ENCODE peak calls at places on chromosomes 13 and 19, in nine cellular contexts. Y is A549, B is GM23338, K is HL-60, T is HCT116, N is GM12878, Z is HepG2, P is K562, G is SK-N-SH. I is an unnamed sample.

GRCh38 chr19:16266586-16266942 is 58.1 kb upstream of the KLF2 start:
- DNase-seq in Y (no peak), B (no peak), K (no peak), T (no peak), N (no peak), Z (no peak), P (no peak), G (no peak), I (no peak)

GRCh38 chr13:77584111-77584510 is 48.6 kb downstream of the SCEL start:
- DNase-seq in Y (no peak), B (no peak), K (no peak), T (no peak), N (no peak), Z (no peak), P (no peak), G (no peak), I (no peak)

GRCh38 chr13:103178986-103179695 is 112.9 kb upstream of the SLC10A2 start:
- DNase-seq in Y (no peak), B (no peak), K (no peak), T (no peak), N (peak), Z (no peak), P (no peak), G (no peak), I (no peak)

GRCh38 chr19:38766276-38767047 is 6.9 kb downstream of the LGALS7 start:
- DNase-seq in Y (no peak), B (no peak), K (no peak), T (no peak), N (no peak), Z (no peak), P (no peak), G (no peak), I (no peak)

GRCh38 chr19:2016041-2016807 is 710 bp upstream of the BTBD2 start:
- DNase-seq in Y (peak), B (peak), K (peak), T (peak), N (peak), Z (peak), P (peak), G (peak), I (no peak)

GRCh38 chr19:36113895-36114762 is 546 bp downstream of the POLR2I start:
- DNase-seq in Y (peak), B (peak), K (no peak), T (no peak), N (no peak), Z (no peak), P (peak), G (peak), I (no peak)

GRCh38 chr13:26053418-26053980 is 1.7 kb upstream of the SHISA2 start:
- DNase-seq in Y (no peak), B (no peak), K (no peak), T (no peak), N (no peak), Z (no peak), P (no peak), G (no peak), I (no peak)

GRCh38 chr19:41175825-41176734 is 16.9 kb upstream of the CYP2S1 start:
- DNase-seq in Y (peak), B (peak), K (peak), T (peak), N (no peak), Z (peak), P (no peak), G (no peak), I (no peak)

GRCh38 chr19:14089662-14090508 is 666 bp downstream of the SAMD1 start:
- DNase-seq in Y (no peak), B (peak), K (no peak), T (no peak), N (no peak), Z (no peak), P (peak), G (peak), I (no peak)

GRCh38 chr13:47672982-47673670 is 327.9 kb downstream of the SUCLA2 start:
- DNase-seq in Y (no peak), B (no peak), K (peak), T (no peak), N (no peak), Z (no peak), P (no peak), G (peak), I (no peak)

GRCh38 chr19:54682306-54682705 is 19.5 kb downstream of the LILRB4 start:
- DNase-seq in Y (no peak), B (no peak), K (no peak), T (no peak), N (no peak), Z (no peak), P (no peak), G (no peak), I (no peak)

GRCh38 chr13:112142401-112142930 is 75.5 kb downstream of the SOX1 start:
- DNase-seq in Y (no peak), B (no peak), K (no peak), T (no peak), N (no peak), Z (no peak), P (no peak), G (no peak), I (no peak)

GRCh38 chr13:21218351-21219043 is 42.0 kb downstream of the MRPL57 start:
- DNase-seq in Y (no peak), B (no peak), K (peak), T (no peak), N (peak), Z (no peak), P (no peak), G (no peak), I (no peak)

GRCh38 chr13:102983496-102983895 is 82.7 kb downstream of the SLC10A2 start:
- DNase-seq in Y (no peak), B (no peak), K (no peak), T (no peak), N (no peak), Z (no peak), P (no peak), G (no peak), I (no peak)

GRCh38 chr13:21106089-21106488 is 44.7 kb upstream of the LATS2 start:
- DNase-seq in Y (no peak), B (no peak), K (no peak), T (no peak), N (no peak), Z (no peak), P (no peak), G (no peak), I (no peak)

GRCh38 chr19:52086481-52086880 is 9.1 kb downstream of the ZNF841 start:
- DNase-seq in Y (no peak), B (no peak), K (no peak), T (no peak), N (no peak), Z (no peak), P (no peak), G (no peak), I (no peak)

GRCh38 chr13:46355906-46356305 is 31.1 kb downstream of the RUBCNL start:
- DNase-seq in Y (no peak), B (no peak), K (no peak), T (no peak), N (no peak), Z (no peak), P (no peak), G (no peak), I (no peak)

GRCh38 chr19:46571495-46571894 is 29.6 kb upstream of the CALM3 start:
- DNase-seq in Y (peak), B (peak), K (no peak), T (peak), N (no peak), Z (peak), P (peak), G (peak), I (no peak)

GRCh38 chr13:28984825-28985224 is 164.7 kb downstream of the MTUS2 start:
- DNase-seq in Y (no peak), B (no peak), K (no peak), T (no peak), N (no peak), Z (no peak), P (no peak), G (no peak), I (no peak)

GRCh38 chr19:41701401-41702075 is 6.9 kb upstream of the CEACAM5 start:
- DNase-seq in Y (peak), B (peak), K (no peak), T (no peak), N (no peak), Z (no peak), P (no peak), G (no peak), I (no peak)

GRCh38 chr19:48681127-48681470 is 8.3 kb upstream of the NTN5 start:
- DNase-seq in Y (no peak), B (no peak), K (no peak), T (no peak), N (no peak), Z (no peak), P (peak), G (no peak), I (no peak)

GRCh38 chr13:109243311-109243951 is 543.0 kb downstream of the IRS2 start:
- DNase-seq in Y (peak), B (peak), K (no peak), T (peak), N (no peak), Z (no peak), P (peak), G (no peak), I (no peak)

GRCh38 chr19:7263521-7263920 is 30.7 kb downstream of the INSR start:
- DNase-seq in Y (no peak), B (no peak), K (no peak), T (no peak), N (no peak), Z (no peak), P (no peak), G (no peak), I (no peak)

GRCh38 chr19:58304748-58305064 is 471 bp upstream of the ERVK3-1 start:
- DNase-seq in Y (no peak), B (peak), K (no peak), T (no peak), N (no peak), Z (no peak), P (peak), G (no peak), I (no peak)

GRCh38 chr13:51834581-51835158 is 10.3 kb downstream of the TMEM272 start:
- DNase-seq in Y (no peak), B (no peak), K (no peak), T (no peak), N (no peak), Z (no peak), P (no peak), G (peak), I (no peak)
- TF ChIP-seq REST in Y (no peak), B (no peak), K (no peak), T (no peak), N (no peak), Z (no peak), P (no peak), G (no peak), I (no peak)

DNA sequence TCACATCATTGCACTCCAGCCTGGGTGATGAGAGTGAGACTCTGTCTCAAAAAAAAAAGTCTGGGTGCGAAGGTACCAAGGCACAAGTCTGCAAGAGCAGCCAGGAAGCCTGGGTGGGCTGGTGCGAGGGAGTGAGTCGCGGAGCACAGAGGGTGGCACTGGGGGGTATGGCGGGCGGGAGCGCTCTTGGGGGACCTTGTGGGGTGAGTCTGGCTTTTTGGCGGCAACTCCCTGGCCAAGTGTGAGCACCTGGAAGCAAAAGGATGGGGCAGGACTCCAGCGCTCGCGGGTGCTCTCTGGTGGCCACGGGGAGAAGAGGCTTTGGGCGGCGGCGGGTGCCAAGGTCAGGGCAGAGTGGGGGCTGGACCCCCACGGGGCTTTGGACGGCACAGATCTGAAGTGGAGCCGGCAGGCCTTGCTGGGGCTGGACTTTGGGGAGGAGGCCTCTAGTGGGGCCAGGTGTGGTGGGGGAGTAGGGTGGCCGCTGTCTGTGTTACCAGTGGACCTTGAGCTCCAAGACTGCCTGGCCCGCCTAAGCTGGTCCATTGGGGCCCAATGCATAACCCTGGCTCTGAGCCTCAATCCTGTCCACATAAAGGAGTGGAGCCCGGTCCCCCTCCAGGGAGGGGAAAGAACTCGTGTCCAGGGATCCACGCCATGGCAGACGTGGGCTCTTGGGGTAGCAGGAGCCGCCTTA is 1.6 kb downstream of the P2RY11 start:
- DNase-seq in Y (no peak), B (peak), K (no peak), T (no peak), N (no peak), Z (peak), P (peak), G (peak), I (no peak)
- H3K4me3 ChIP-seq in Y (no peak), B (no peak), K (no peak), T (no peak), N (peak), Z (no peak), P (no peak), G (no peak), I (no peak)

GRCh38 chr19:9528757-9529336 is 9.6 kb downstream of the ZNF426 start:
- DNase-seq in Y (no peak), B (peak), K (no peak), T (no peak), N (no peak), Z (no peak), P (no peak), G (no peak), I (no peak)
- TF ChIP-seq REST in Y (no peak), B (no peak), K (no peak), T (no peak), N (no peak), Z (no peak), P (no peak), G (no peak), I (no peak)

GRCh38 chr19:30154410-30154809 is 212.4 kb downstream of the URI1 start:
- DNase-seq in Y (no peak), B (no peak), K (no peak), T (no peak), N (no peak), Z (no peak), P (no peak), G (no peak), I (no peak)
- H3K4me3 ChIP-seq in Y (no peak), B (no peak), K (no peak), T (no peak), N (no peak), Z (no peak), P (no peak), G (no peak), I (no peak)

GRCh38 chr13:39527301-39527700 is 75.7 kb downstream of the LHFPL6 start:
- DNase-seq in Y (no peak), B (no peak), K (no peak), T (no peak), N (no peak), Z (no peak), P (no peak), G (no peak), I (no peak)

GRCh38 chr13:39536274-39536673 is 66.7 kb downstream of the LHFPL6 start:
- DNase-seq in Y (no peak), B (no peak), K (no peak), T (no peak), N (no peak), Z (no peak), P (no peak), G (no peak), I (no peak)

GRCh38 chr13:39527961-39528720 is 74.9 kb downstream of the LHFPL6 start:
- DNase-seq in Y (peak), B (no peak), K (no peak), T (peak), N (no peak), Z (no peak), P (no peak), G (peak), I (peak)

GRCh38 chr13:39530996-39531395 is 72.0 kb downstream of the LHFPL6 start:
- DNase-seq in Y (no peak), B (no peak), K (no peak), T (no peak), N (no peak), Z (no peak), P (no peak), G (no peak), I (no peak)

DNA sequence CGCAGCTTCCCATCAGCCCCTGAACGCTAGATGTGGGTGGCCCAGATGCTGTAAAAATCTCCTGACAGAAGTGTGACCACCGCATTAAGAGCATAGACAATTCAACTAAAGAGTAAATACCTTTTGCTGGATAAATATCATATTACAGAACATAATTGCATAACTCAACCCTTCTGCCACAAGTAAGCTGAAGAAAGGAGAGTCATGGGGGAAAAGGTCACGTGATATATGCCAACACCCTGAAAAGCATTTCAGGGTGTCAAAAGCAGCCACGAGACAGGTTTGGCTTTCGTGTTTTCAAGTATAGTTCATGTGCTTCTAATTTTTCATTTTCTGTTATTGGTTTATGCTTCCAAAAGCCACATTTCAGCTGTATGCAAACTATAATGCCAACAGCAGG is 71.3 kb downstream of the LHFPL6 start:
- DNase-seq in Y (no peak), B (no peak), K (no peak), T (no peak), N (no peak), Z (no peak), P (no peak), G (no peak), I (no peak)
- TF ChIP-seq REST in Y (no peak), B (no peak), K (no peak), T (no peak), N (no peak), Z (no peak), P (no peak), G (no peak), I (no peak)

GRCh38 chr13:106010836-106011235 is 524.6 kb downstream of the EFNB2 start:
- DNase-seq in Y (no peak), B (no peak), K (no peak), T (no peak), N (no peak), Z (no peak), P (no peak), G (no peak), I (no peak)

GRCh38 chr13:106003651-106004050 is 531.8 kb downstream of the EFNB2 start:
- DNase-seq in Y (no peak), B (no peak), K (no peak), T (no peak), N (no peak), Z (no peak), P (no peak), G (no peak), I (no peak)

GRCh38 chr13:106011600-106011999 is 523.9 kb downstream of the EFNB2 start:
- DNase-seq in Y (no peak), B (no peak), K (no peak), T (no peak), N (no peak), Z (no peak), P (no peak), G (no peak), I (no peak)

GRCh38 chr13:106008540-106008939 is 526.9 kb downstream of the EFNB2 start:
- DNase-seq in Y (no peak), B (no peak), K (no peak), T (no peak), N (no peak), Z (no peak), P (no peak), G (no peak), I (no peak)

DNA sequence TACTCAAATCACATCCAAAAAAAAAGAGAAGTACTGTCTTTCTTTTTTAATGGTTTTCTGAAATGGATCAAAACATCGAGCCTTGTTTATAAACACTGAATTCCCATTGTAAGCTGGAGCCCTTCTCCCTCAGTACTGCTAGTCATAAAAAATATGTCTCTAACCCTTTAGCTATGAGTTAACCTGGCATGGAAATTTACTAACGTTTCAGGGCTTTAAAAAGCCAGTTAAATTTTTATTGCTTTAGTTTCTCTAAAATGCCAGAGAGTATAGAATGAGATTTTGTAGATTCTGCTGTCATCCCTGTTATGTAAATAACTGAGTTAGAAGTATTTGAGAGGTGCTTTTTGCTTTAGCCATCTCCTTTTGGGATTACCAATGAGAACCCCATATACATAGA is 528.3 kb downstream of the EFNB2 start:
- DNase-seq in Y (no peak), B (no peak), K (no peak), T (no peak), N (no peak), Z (no peak), P (no peak), G (no peak), I (no peak)
- H3K4me3 ChIP-seq in Y (no peak), B (no peak), K (no peak), T (no peak), N (no peak), Z (no peak), P (no peak), G (no peak), I (no peak)

DNA sequence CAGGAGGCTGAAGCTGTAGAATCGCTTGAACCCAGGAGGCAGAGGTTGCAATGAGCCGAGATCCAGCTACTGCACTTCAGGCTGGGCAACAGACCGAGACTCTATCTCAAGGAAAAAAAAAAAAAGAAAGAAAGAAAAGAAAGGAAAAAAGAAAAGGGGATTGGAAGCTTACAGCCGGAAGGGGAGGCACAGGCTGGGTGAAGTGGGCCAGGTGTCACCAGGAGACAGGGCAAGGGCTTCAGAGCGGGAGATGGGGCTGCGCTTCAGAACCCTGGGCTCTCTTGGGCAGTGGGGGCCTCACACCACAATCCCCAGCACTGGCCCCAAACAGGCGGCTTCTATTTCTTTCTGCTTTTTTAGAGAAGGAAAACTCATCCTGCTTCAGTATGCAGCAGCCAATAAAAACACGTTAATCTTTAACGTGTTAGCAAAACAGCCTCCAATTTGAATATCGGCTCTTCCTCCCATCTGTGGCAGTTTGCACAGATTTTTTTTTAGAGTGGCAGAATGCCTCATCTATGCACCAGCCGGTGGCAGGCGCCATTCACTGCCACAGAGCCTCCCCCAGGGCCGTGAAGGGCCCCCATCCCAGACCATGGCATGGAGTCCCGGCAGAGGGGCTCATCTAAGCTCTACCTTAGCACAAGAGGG is 46.6 kb upstream of the C19orf12 start:
- DNase-seq in Y (no peak), B (no peak), K (no peak), T (no peak), N (no peak), Z (no peak), P (no peak), G (no peak), I (no peak)
- TF ChIP-seq REST in Y (no peak), B (no peak), K (no peak), T (no peak), N (no peak), Z (no peak), P (no peak), G (no peak), I (no peak)

I was measured in Panc1.